ENCODE peak calls at places on chromosomes 13 and 19, in nine cellular contexts. H is IMR-90, X is cardiac fibroblast, Z is adrenal gland, A is nephron progenitor cell, B is mucosa of descending colon, V is glutamatergic neuron, E is stomach, O is MM.1S. S is an unnamed sample.

GRCh38 chr13:33735276-33735675 is 82.7 kb upstream of the RFC3 start:
- DNase-seq in O (no peak), E (no peak), V (no peak), H (no peak), A (no peak), X (no peak), B (no peak), Z (no peak), S (no peak)

GRCh38 chr13:51315658-51316057 is 23.8 kb upstream of the SERPINE3 start:
- DNase-seq in A (no peak), X (peak; percentile 62), O (no peak), H (no peak), B (no peak), Z (no peak), E (no peak), V (no peak), S (no peak)

GRCh38 chr13:75771818-75772217 is 135.7 kb downstream of the LMO7 start:
- DNase-seq in H (peak; percentile 91), A (no peak), O (no peak), X (peak; percentile 84), B (no peak), E (no peak), V (no peak), Z (no peak), S (no peak)

GRCh38 chr19:41353466-41354342 is at the start of gene TGFB1:
- DNase-seq in H (peak; percentile 87), Z (peak; percentile 90), E (peak; percentile 85), B (peak; percentile 90), V (peak; percentile 88), X (peak; percentile 88), O (peak; percentile 84), A (peak; percentile 81), S (peak; percentile 85)

GRCh38 chr13:82758056-82758455 is 1124.2 kb downstream of the SLITRK1 start:
- DNase-seq in B (no peak), X (peak; percentile 9), Z (peak; percentile 3), O (no peak), E (no peak), A (no peak), V (no peak), H (peak; percentile 17), S (no peak)

GRCh38 chr19:56162258-56162657 is 13.6 kb upstream of the GALP start:
- DNase-seq in H (peak; percentile 41), V (no peak), B (no peak), E (no peak), O (no peak), Z (no peak), A (no peak), X (peak; percentile 53), S (no peak)

GRCh38 chr19:33063356-33064116 is 1.2 kb downstream of the RHPN2 start:
- DNase-seq in H (peak; percentile 30), O (peak; percentile 39), V (no peak), B (peak; percentile 63), E (peak; percentile 73), A (peak; percentile 22), Z (peak; percentile 6), X (peak; percentile 45), S (peak; percentile 11)

GRCh38 chr13:94382520-94382919 is 97.0 kb downstream of the DCT start:
- DNase-seq in A (no peak), V (no peak), B (no peak), E (no peak), O (no peak), Z (no peak), H (no peak), X (no peak), S (no peak)

GRCh38 chr13:41199526-41199925 is 5.2 kb upstream of the KBTBD7 start:
- DNase-seq in X (no peak), V (no peak), A (no peak), B (no peak), E (no peak), H (no peak), Z (no peak), O (no peak), S (no peak)

GRCh38 chr13:48072304-48072703 is 22.6 kb downstream of the MED4 start:
- DNase-seq in A (no peak), B (no peak), V (peak; percentile 35), Z (no peak), O (no peak), H (no peak), X (peak; percentile 46), E (no peak), S (no peak)

GRCh38 chr13:86757236-86757978 is 913.8 kb upstream of the SLITRK5 start:
- DNase-seq in V (no peak), B (no peak), O (peak; percentile 47), H (no peak), E (no peak), A (no peak), Z (no peak), X (no peak), S (no peak)

GRCh38 chr13:106865706-106866288 is 297.9 kb upstream of the ARGLU1 start:
- DNase-seq in H (no peak), O (no peak), V (no peak), A (no peak), E (no peak), X (no peak), Z (no peak), B (no peak), S (no peak)

DNA sequence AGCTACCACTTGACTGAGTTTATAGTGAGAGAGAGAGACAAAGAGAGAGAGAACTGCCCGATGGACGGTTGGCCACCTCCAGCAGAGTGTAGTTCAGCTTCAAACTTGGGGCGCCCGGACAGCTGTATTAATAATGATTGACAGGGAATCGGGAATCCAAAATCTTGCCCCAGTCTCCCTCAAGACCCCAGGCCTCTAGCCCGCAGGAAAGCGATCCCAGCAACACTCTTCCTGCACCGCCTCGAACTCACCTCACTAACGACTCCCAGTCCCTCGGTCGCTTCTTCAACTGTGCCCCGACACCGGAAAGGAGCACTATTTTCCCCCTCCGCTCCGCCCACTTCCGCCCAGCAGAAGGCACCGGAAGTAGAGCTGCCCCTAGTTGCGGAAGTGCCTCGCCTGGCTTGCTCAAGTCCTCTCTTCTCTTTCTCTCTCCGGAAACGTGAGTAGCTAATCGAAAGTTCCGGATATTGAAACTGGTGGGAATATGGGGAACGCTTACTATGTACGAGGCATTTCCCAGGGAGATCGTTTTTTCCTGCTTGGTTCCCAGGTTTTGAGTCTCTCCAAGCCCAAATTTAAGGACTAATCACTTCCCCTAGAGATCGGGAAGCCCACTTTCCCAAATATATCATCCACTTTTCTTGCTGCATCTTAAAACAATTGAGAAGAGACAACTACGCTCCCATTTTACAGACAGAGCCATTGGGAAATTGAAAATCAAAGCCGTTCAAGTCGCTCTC is at the start of gene NOSIP:
- DNase-seq in O (peak; percentile 97), A (peak; percentile 96), X (peak; percentile 98), V (peak; percentile 96), B (peak; percentile 96), H (peak; percentile 97), Z (peak; percentile 96), E (peak; percentile 97), S (peak; percentile 89)
- TF ChIP-seq CTCF in O (no peak), A (no peak), X (no peak), V (no peak), B (no peak), H (no peak), Z (peak; percentile 13), E (no peak), S (no peak)

GRCh38 chr19:4206818-4207484 is 22.4 kb upstream of the EBI3 start:
- DNase-seq in B (no peak), V (no peak), A (no peak), O (peak; percentile 45), X (peak; percentile 68), H (peak; percentile 54), E (no peak), Z (no peak), S (no peak)

GRCh38 chr19:4210166-4210731 is 19.1 kb upstream of the EBI3 start:
- DNase-seq in B (no peak), E (no peak), X (no peak), A (no peak), H (no peak), O (no peak), V (no peak), Z (no peak), S (no peak)

GRCh38 chr19:4213116-4213515 is 16.2 kb upstream of the EBI3 start:
- DNase-seq in V (no peak), X (no peak), O (no peak), B (no peak), A (no peak), H (no peak), E (no peak), Z (no peak), S (no peak)

DNA sequence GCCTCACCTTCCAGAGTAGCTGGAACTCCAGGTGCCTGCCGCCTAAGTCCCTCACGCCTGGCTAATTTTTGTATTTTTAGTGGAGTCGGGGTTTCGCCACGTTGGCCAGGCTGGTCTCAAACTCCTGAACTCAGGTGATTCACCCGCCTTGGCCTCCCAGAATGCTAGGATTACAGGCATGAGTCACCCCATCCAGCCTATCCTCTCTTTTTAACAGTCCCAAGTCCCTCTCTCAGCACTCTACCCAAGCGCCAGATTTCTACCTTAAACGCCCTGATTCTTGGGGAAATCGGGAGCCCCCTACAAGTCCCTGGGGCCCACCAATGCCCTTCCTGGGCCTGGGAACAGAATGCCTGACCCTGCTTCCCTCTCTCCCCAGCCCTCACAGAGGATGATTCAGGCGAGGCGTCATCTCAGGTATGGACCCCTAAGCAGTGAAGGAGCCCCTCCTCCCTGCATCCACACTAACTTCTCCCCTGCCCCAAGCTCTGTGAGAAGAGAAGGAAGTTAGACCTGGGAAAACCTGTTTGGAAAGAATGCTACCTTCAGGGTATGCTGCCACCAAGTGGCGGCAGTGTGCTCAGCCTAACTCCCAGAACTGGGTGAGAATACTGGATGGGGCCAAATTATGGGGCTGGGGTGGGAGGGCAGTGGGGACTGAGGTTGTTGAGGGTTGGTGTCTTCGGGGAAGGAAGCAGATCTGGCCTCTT is 20.8 kb upstream of the EBI3 start:
- DNase-seq in A (no peak), X (peak; percentile 68), B (peak; percentile 63), H (peak; percentile 43), E (no peak), O (peak; percentile 30), V (no peak), Z (no peak), S (no peak)
- TF ChIP-seq CTCF in A (no peak), X (peak; percentile 72), B (no peak), H (peak; percentile 57), E (no peak), O (peak; percentile 56), V (no peak), Z (no peak), S (no peak)

DNA sequence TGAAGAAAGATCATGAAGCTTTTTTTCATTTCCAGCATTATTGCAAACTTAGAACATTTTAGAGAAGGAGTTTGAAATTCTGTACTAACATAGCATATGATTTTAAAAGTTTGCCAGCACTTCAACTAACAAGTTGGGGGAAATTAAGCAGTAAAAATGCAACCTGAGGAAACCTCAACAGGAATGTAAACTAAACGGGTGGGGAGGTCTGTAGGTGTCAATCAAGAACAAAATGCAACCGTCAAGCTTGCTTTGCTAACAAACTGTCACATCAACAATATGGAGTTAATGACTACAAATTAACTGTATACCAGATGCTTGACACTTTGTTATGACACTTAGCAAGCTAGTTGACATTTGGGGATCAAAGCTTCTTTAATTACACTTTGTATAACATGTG is 52.2 kb downstream of the DACH1 start:
- DNase-seq in E (no peak), X (no peak), B (no peak), H (no peak), Z (no peak), O (no peak), A (no peak), V (no peak), S (no peak)
- TF ChIP-seq CTCF in E (no peak), X (no peak), B (no peak), H (no peak), Z (no peak), O (no peak), A (no peak), V (no peak), S (no peak)

GRCh38 chr19:45960595-45961235 is 12.9 kb downstream of the NOVA2 start:
- DNase-seq in X (no peak), Z (no peak), E (no peak), B (no peak), O (no peak), A (peak; percentile 31), V (peak; percentile 80), H (no peak), S (no peak)
- TF ChIP-seq CTCF in X (peak; percentile 4), Z (no peak), E (no peak), B (no peak), O (no peak), A (no peak), V (peak; percentile 30), H (no peak), S (no peak)